ENCODE peak calls at places on chromosomes 6 and 20, in ten cellular contexts. N, H, O, F, R, K, T, A, M and U are unnamed samples.
A peak's percentile ranks its signal among the peaks of the same experiment; 100 is the strongest.

GRCh38 chr6:38151580-38152500 is 332.3 kb downstream of the ZFAND3 start:
- DNase-seq in N (no peak), K (no peak), R (no peak), H (no peak), F (peak; percentile 63), M (no peak), O (no peak), A (no peak), T (peak; percentile 6), U (no peak)

GRCh38 chr6:6362051-6362450 is 41.6 kb upstream of the F13A1 start:
- DNase-seq in N (no peak), R (no peak), K (no peak), H (no peak), F (no peak), O (no peak), T (no peak), A (no peak), M (no peak), U (no peak)

GRCh38 chr20:3654326-3655031 is 8.7 kb downstream of the GFRA4 start:
- DNase-seq in F (no peak), M (no peak), A (no peak), N (no peak), R (no peak), O (no peak), T (no peak), H (no peak), K (no peak), U (no peak)

GRCh38 chr20:33275215-33275614 is 7.8 kb upstream of the BPIFB1 start:
- DNase-seq in A (no peak), M (no peak), T (no peak), H (no peak), F (no peak), O (no peak), R (no peak), N (no peak), K (no peak), U (no peak)

GRCh38 chr6:166640342-166641043 is 13.4 kb upstream of the RPS6KA2 start:
- DNase-seq in F (peak; percentile 79), K (peak; percentile 56), T (no peak), H (peak; percentile 67), M (no peak), R (no peak), N (peak; percentile 57), A (no peak), O (peak; percentile 35), U (no peak)

GRCh38 chr6:149028767-149029405 is 282.1 kb downstream of the UST start:
- DNase-seq in M (peak; percentile 68), N (peak; percentile 70), T (no peak), F (no peak), K (peak; percentile 80), R (no peak), H (no peak), O (peak; percentile 63), A (peak; percentile 70), U (peak; percentile 77)

GRCh38 chr20:52888096-52888495 is 84.1 kb upstream of the TSHZ2 start:
- DNase-seq in K (peak; percentile 66), O (no peak), T (no peak), R (no peak), H (no peak), A (no peak), N (no peak), F (no peak), M (no peak), U (no peak)

GRCh38 chr20:59299961-59300340 is 460 bp upstream of the EDN3 start:
- DNase-seq in O (no peak), M (no peak), K (no peak), F (no peak), H (no peak), N (no peak), R (no peak), T (no peak), A (no peak), U (no peak)

GRCh38 chr6:34929241-34929978 is 40.4 kb downstream of the ANKS1A start:
- DNase-seq in T (no peak), A (no peak), N (no peak), M (no peak), K (no peak), O (no peak), R (no peak), F (no peak), H (no peak), U (no peak)

GRCh38 chr6:11245406-11245990 is 13.0 kb upstream of the NEDD9 start:
- DNase-seq in M (no peak), R (no peak), O (no peak), H (no peak), N (no peak), T (no peak), A (no peak), K (no peak), F (no peak), U (no peak)

GRCh38 chr6:165643015-165643414 is 20.0 kb downstream of the PDE10A start:
- DNase-seq in A (no peak), R (no peak), F (no peak), T (no peak), M (no peak), O (no peak), K (no peak), H (no peak), N (no peak), U (no peak)

GRCh38 chr6:158041788-158042187 is 60.1 kb downstream of the SYNJ2 start:
- DNase-seq in T (no peak), K (no peak), A (no peak), F (no peak), H (peak; percentile 18), O (no peak), M (no peak), N (no peak), R (no peak), U (no peak)

GRCh38 chr6:15495375-15495901 is 167.4 kb downstream of the DTNBP1 start:
- DNase-seq in A (no peak), N (peak; percentile 64), F (no peak), M (no peak), H (no peak), T (no peak), K (no peak), O (no peak), R (peak; percentile 79), U (no peak)